ENCODE peak calls at places on chromosome 12, in four cellular contexts. J is HCT116, S is K562, H is HepG2. M is an unnamed sample.

GRCh38 chr12:66740257-66740656 is 61.4 kb upstream of the GRIP1 start:
- DNase-seq in J (no peak), S (no peak), H (no peak), M (no peak)

GRCh38 chr12:113403435-113404415 is at the start of gene SDS:
- DNase-seq in J (no peak), S (peak), H (no peak), M (no peak)

GRCh38 chr12:64609543-64610091 is 678 bp upstream of the RASSF3 start:
- DNase-seq in J (no peak), S (no peak), H (no peak), M (no peak)

GRCh38 chr12:76698966-76699365 is 64.9 kb upstream of the ZDHHC17 start:
- DNase-seq in J (no peak), S (no peak), H (no peak), M (no peak)

GRCh38 chr12:27541031-27541719 is 17.2 kb downstream of the PPFIBP1 start:
- DNase-seq in J (no peak), S (no peak), H (no peak), M (no peak)

GRCh38 chr12:115710104-115710564 is 567.4 kb downstream of the MED13L start:
- DNase-seq in J (no peak), S (no peak), H (no peak), M (no peak)

GRCh38 chr12:122943196-122943595 is 23.1 kb downstream of the ABCB9 start:
- DNase-seq in J (no peak), S (no peak), H (no peak), M (no peak)

GRCh38 chr12:62983594-62983993 is 48.6 kb upstream of the PPM1H start:
- DNase-seq in J (peak), S (no peak), H (peak), M (no peak)

GRCh38 chr12:52006726-52007157 is at the start of gene TAMALIN:
- DNase-seq in J (no peak), S (peak), H (no peak), M (no peak)
- TF ChIP-seq CTCF in J (no peak), S (no peak), H (no peak), M (no peak)

GRCh38 chr12:52278530-52278929 is 4.1 kb downstream of the KRT86 start:
- DNase-seq in J (no peak), S (no peak), H (no peak), M (no peak)
- H3K4me3 ChIP-seq in J (peak), S (no peak), H (no peak), M (peak)

GRCh38 chr12:104725610-104726009 is 232.5 kb downstream of the SLC41A2 start:
- DNase-seq in J (no peak), S (no peak), H (no peak), M (no peak)

GRCh38 chr12:104727866-104728449 is 230.1 kb downstream of the SLC41A2 start:
- DNase-seq in J (no peak), S (no peak), H (no peak), M (no peak)

GRCh38 chr12:104722541-104723534 is 235.3 kb downstream of the SLC41A2 start:
- DNase-seq in J (no peak), S (no peak), H (no peak), M (no peak)

GRCh38 chr12:104723895-104724294 is 234.2 kb downstream of the SLC41A2 start:
- DNase-seq in J (no peak), S (no peak), H (no peak), M (no peak)

DNA sequence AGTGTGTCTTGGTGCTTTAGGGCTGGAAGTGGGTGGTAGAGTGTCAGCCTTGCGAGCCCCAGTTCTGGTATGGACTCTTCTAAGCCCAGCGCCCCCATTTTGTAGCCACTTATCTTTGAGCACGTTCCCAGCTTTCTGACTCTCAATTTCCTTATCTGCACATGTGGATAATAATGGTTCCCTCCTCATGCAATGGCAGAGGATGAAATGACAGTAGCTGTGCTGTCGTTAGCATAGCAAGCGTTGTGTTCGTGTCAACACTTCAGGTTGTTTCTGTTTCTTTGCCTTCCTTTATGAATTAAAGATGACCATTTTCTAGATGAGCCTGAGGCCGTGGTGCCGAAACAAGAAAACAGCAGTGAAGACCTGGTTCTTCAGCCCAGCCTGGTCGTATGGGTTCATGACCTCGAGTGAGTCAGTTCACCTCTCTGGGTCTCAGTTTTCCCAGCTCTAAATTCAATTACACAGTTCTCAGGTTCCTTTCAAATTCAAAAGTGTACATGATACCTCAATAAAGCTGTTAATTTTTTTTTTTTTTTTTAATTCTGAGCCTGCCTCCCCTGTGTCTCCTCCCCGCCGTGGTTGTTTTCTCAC is 233.0 kb downstream of the SLC41A2 start:
- DNase-seq in J (no peak), S (no peak), H (no peak), M (no peak)
- TF ChIP-seq TCF7L2 in J (no peak), S (no peak), H (no peak), M (no peak)

DNA sequence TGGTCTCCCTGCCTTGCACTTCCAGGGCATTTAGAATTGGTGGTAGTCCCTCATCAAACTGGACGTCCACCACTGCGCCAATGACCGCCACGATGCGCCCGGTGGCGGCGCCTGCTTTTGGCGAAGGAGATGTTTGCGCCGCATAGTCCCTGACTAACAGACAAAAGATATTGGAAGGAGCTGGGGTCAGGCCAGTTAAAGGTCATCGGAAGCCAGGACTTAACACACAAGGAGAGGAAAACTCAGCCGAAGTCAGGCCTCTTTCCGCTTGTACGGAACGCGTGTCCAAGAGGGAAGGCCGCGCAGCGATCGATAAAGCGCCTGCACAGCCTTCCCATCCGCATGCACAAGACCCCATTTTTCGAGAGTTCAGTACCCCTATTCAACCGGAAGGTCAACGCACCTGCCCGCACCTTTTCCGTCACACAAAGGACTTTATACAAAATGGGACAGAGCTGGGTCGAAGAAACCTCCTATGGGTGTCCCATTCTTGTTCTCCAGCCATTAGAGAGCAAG is 525 bp downstream of the ATP5F1B start:
- DNase-seq in J (no peak), S (no peak), H (no peak), M (no peak)
- TF ChIP-seq CTCF in J (no peak), S (no peak), H (no peak), M (no peak)

GRCh38 chr12:48997719-48998496 is 1.3 kb downstream of the DDN start:
- DNase-seq in J (no peak), S (peak), H (no peak), M (no peak)
- H3K4me3 ChIP-seq in J (peak), S (peak), H (peak), M (peak)

DNA sequence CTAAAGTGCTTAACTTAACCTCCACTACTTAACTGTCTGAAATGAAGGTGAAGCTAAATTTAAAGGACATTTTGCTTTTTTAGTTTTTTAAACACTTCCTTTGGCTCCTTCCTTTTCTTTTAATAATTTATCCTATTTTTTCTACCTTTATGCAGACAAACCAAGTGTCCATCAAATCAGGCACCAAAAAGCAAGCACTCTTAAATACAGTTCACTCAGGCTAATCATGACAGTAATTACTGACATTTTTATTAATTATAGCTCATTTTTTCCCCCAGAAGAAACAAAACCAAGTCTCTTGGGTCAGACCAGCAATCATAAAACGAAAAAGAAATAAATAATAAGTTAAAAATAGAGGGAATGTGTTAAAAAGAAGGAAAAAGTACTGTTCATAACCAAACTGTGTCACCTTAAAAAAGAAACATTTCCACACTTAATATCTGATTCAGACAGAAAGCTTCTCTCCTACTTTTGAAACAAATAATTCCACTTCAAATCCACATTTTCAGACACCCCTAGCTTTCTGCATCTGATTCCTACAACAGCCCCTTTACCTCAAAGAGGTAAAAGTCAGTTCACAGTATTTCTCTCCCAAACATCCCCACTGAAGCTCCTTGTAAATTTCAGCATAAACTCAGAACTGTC is 5.5 kb upstream of the CCND2 start:
- DNase-seq in J (no peak), S (no peak), H (no peak), M (no peak)
- TF ChIP-seq TCF7L2 in J (no peak), S (no peak), H (no peak), M (no peak)

DNA sequence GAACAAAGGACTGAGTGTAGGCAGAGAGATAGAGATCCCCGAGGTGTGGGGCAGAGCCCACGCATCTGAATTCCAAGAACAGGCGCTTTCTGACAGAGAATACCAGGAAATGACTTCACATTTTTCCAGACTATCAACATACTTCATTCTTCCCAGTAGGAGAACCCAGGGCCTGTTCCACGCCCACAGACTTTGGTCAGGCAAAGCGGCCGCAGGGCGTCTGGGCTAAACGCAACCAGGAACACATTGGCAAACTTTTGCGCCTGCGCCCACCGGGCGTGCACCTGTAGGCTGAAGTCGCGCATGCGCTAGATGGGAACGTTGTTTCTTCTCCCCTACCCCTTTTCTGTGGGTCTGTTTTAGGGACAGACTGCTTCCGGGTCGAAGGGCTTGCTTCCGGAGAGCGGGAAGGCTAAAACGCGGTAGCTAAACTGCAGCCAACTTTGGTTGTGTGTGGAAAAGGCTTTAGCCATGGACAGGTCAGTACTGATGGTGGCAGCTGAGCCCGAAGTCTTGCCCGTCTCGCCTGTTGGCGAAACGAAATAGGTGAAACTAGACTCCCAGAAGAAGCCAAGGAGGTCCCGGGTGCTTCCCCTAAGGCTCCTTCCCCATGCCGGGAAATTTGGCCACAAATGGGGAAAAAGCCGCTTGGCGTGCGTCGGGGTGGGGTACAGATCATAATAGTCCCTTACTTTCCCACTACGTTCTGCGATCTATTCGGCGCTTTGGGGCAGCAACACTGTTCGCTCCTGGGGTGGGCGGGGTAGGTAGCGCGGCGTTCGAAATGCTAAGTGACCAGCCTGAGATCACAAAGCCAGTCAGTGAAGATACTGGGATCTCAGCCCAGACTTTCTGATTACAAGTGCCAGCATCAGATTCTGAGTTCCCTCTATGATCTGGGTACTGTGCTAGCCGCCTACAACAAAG is at the start of gene NUP107:
- DNase-seq in J (peak), S (peak), H (peak), M (peak)
- TF ChIP-seq CTCF in J (peak), S (peak), H (peak), M (no peak)

GRCh38 chr12:94615284-94616216 is 34.8 kb downstream of the TMCC3 start:
- DNase-seq in J (no peak), S (no peak), H (peak), M (no peak)
- H3K4me3 ChIP-seq in J (peak), S (peak), H (no peak), M (peak)

GRCh38 chr12:53418221-53418620 is 5.4 kb upstream of the AMHR2 start:
- DNase-seq in J (no peak), S (no peak), H (no peak), M (no peak)

GRCh38 chr12:53413485-53414215 is 10.0 kb upstream of the AMHR2 start:
- DNase-seq in J (no peak), S (peak), H (no peak), M (no peak)

GRCh38 chr12:53410951-53411350 is 12.7 kb upstream of the AMHR2 start:
- DNase-seq in J (no peak), S (no peak), H (no peak), M (no peak)

GRCh38 chr12:53414756-53415417 is 8.8 kb upstream of the AMHR2 start:
- DNase-seq in J (no peak), S (peak), H (no peak), M (no peak)
- TF ChIP-seq TCF7L2 in J (no peak), S (no peak), H (no peak), M (no peak)

GRCh38 chr12:1869145-1869544 is 48.8 kb downstream of the LRTM2 start:
- DNase-seq in J (no peak), S (no peak), H (no peak), M (no peak)

GRCh38 chr12:1865284-1865866 is 45.0 kb downstream of the LRTM2 start:
- DNase-seq in J (no peak), S (no peak), H (no peak), M (no peak)

GRCh38 chr12:1864456-1864855 is 44.1 kb downstream of the LRTM2 start:
- DNase-seq in J (no peak), S (no peak), H (no peak), M (no peak)

GRCh38 chr12:1863823-1864222 is 43.5 kb downstream of the LRTM2 start:
- DNase-seq in J (no peak), S (no peak), H (no peak), M (no peak)

DNA sequence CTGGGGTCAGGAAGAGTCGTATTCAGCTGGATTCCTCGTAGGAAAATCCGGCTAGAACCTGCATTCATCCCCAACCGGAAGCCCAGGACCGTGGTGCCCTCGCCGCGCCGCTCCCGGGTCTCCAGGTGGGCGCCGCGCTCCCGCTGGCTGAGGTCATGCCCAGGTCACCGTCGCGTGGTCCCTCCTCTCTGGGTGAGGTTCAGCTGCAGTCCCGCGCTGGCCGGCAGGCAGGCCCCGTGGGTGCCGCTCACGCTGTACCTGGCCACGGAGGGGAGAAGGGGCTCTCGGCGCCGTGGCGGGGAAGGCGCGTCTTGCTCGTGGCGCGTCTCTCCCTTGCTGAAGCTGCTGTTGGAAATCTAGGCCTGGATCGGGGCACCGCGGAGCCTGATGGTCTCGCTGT is 44.5 kb downstream of the LRTM2 start:
- DNase-seq in J (no peak), S (no peak), H (no peak), M (no peak)
- TF ChIP-seq CTCF in J (no peak), S (no peak), H (no peak), M (no peak)

M was measured in Panc1.